ENCODE peak calls at places on chromosomes 11 and 22, in five cellular contexts. One of them, this sample, is unnamed.

GRCh38 chr11:1624621-1625020 is 2.7 kb upstream of the KRTAP5-4 start:
- DNase-seq in IMR-90: no peak
- DNase-seq in ovary: no peak
- DNase-seq in naive thymus-derived CD4-positive, alpha-beta T cell: no peak
- DNase-seq in effector memory CD4-positive, alpha-beta T cell: no peak
- DNase-seq in this sample: no peak

GRCh38 chr11:86228967-86229330 is 15.6 kb upstream of the EED start:
- DNase-seq in IMR-90: no peak
- DNase-seq in ovary: no peak
- DNase-seq in naive thymus-derived CD4-positive, alpha-beta T cell: no peak
- DNase-seq in effector memory CD4-positive, alpha-beta T cell: no peak
- DNase-seq in this sample: no peak

GRCh38 chr11:122440783-122441701 is 214.5 kb upstream of the UBASH3B start:
- DNase-seq in IMR-90: no peak
- DNase-seq in ovary: peak; percentile 69
- DNase-seq in naive thymus-derived CD4-positive, alpha-beta T cell: no peak
- DNase-seq in effector memory CD4-positive, alpha-beta T cell: no peak
- DNase-seq in this sample: peak; percentile 57

GRCh38 chr22:19213001-19213400 is 34.5 kb upstream of the SLC25A1 start:
- DNase-seq in IMR-90: no peak
- DNase-seq in ovary: no peak
- DNase-seq in naive thymus-derived CD4-positive, alpha-beta T cell: no peak
- DNase-seq in effector memory CD4-positive, alpha-beta T cell: no peak
- DNase-seq in this sample: no peak

GRCh38 chr11:82811369-82811768 is 77.7 kb upstream of the FAM181B start:
- DNase-seq in IMR-90: no peak
- DNase-seq in ovary: no peak
- DNase-seq in naive thymus-derived CD4-positive, alpha-beta T cell: no peak
- DNase-seq in effector memory CD4-positive, alpha-beta T cell: no peak
- DNase-seq in this sample: no peak

GRCh38 chr11:72766152-72766902 is 14.1 kb upstream of the ARAP1 start:
- DNase-seq in IMR-90: no peak
- DNase-seq in ovary: no peak
- DNase-seq in naive thymus-derived CD4-positive, alpha-beta T cell: no peak
- DNase-seq in effector memory CD4-positive, alpha-beta T cell: no peak
- DNase-seq in this sample: no peak

GRCh38 chr11:1195690-1196515 is 27.0 kb upstream of the MUC5B start:
- DNase-seq in IMR-90: no peak
- DNase-seq in ovary: no peak
- DNase-seq in naive thymus-derived CD4-positive, alpha-beta T cell: no peak
- DNase-seq in effector memory CD4-positive, alpha-beta T cell: no peak
- DNase-seq in this sample: no peak

GRCh38 chr11:78081583-78081982 is 1.9 kb upstream of the NDUFC2 start:
- DNase-seq in IMR-90: no peak
- DNase-seq in ovary: no peak
- DNase-seq in naive thymus-derived CD4-positive, alpha-beta T cell: no peak
- DNase-seq in effector memory CD4-positive, alpha-beta T cell: no peak
- DNase-seq in this sample: no peak

GRCh38 chr11:65780770-65781151 is at the start of gene AP5B1:
- DNase-seq in IMR-90: peak; percentile 41
- DNase-seq in ovary: peak; percentile 70
- DNase-seq in naive thymus-derived CD4-positive, alpha-beta T cell: peak; percentile 70
- DNase-seq in effector memory CD4-positive, alpha-beta T cell: peak; percentile 70
- DNase-seq in this sample: peak; percentile 72

GRCh38 chr11:104146421-104146820 is 17.5 kb downstream of the PDGFD start:
- DNase-seq in IMR-90: no peak
- DNase-seq in ovary: no peak
- DNase-seq in naive thymus-derived CD4-positive, alpha-beta T cell: no peak
- DNase-seq in effector memory CD4-positive, alpha-beta T cell: no peak
- DNase-seq in this sample: no peak

GRCh38 chr11:123451183-123451907 is 21.3 kb downstream of the GRAMD1B start:
- DNase-seq in IMR-90: no peak
- DNase-seq in ovary: no peak
- DNase-seq in naive thymus-derived CD4-positive, alpha-beta T cell: no peak
- DNase-seq in effector memory CD4-positive, alpha-beta T cell: no peak
- DNase-seq in this sample: no peak

GRCh38 chr22:26435327-26436093 is 6.5 kb downstream of the ASPHD2 start:
- DNase-seq in IMR-90: no peak
- DNase-seq in ovary: no peak
- DNase-seq in naive thymus-derived CD4-positive, alpha-beta T cell: no peak
- DNase-seq in effector memory CD4-positive, alpha-beta T cell: no peak
- DNase-seq in this sample: no peak

GRCh38 chr11:127003260-127003981 is 2.9 kb upstream of the KIRREL3 start:
- DNase-seq in IMR-90: peak; percentile 58
- DNase-seq in ovary: no peak
- DNase-seq in naive thymus-derived CD4-positive, alpha-beta T cell: no peak
- DNase-seq in effector memory CD4-positive, alpha-beta T cell: no peak
- DNase-seq in this sample: peak; percentile 59

GRCh38 chr22:44248926-44249325 is 63.8 kb downstream of the SHISAL1 start:
- DNase-seq in IMR-90: no peak
- DNase-seq in ovary: no peak
- DNase-seq in naive thymus-derived CD4-positive, alpha-beta T cell: no peak
- DNase-seq in effector memory CD4-positive, alpha-beta T cell: no peak
- DNase-seq in this sample: no peak

GRCh38 chr22:42920101-42920820 is 63.2 kb upstream of the ARFGAP3 start:
- DNase-seq in IMR-90: peak; percentile 39
- DNase-seq in ovary: no peak
- DNase-seq in naive thymus-derived CD4-positive, alpha-beta T cell: no peak
- DNase-seq in effector memory CD4-positive, alpha-beta T cell: no peak
- DNase-seq in this sample: peak; percentile 77

GRCh38 chr11:4087551-4087950 is 7.0 kb upstream of the RRM1 start:
- DNase-seq in IMR-90: peak; percentile 29
- DNase-seq in ovary: no peak
- DNase-seq in naive thymus-derived CD4-positive, alpha-beta T cell: no peak
- DNase-seq in effector memory CD4-positive, alpha-beta T cell: no peak
- DNase-seq in this sample: no peak

GRCh38 chr11:18332891-18333290 is 10.5 kb downstream of the GTF2H1 start:
- DNase-seq in IMR-90: no peak
- DNase-seq in ovary: no peak
- DNase-seq in naive thymus-derived CD4-positive, alpha-beta T cell: peak; percentile 23
- DNase-seq in effector memory CD4-positive, alpha-beta T cell: no peak
- DNase-seq in this sample: no peak

GRCh38 chr11:107590460-107591097 is 368 bp upstream of the ELMOD1 start:
- DNase-seq in IMR-90: no peak
- DNase-seq in ovary: no peak
- DNase-seq in naive thymus-derived CD4-positive, alpha-beta T cell: no peak
- DNase-seq in effector memory CD4-positive, alpha-beta T cell: no peak
- DNase-seq in this sample: no peak

GRCh38 chr11:82683029-82683428 is 50.6 kb downstream of the FAM181B start:
- DNase-seq in IMR-90: no peak
- DNase-seq in ovary: no peak
- DNase-seq in naive thymus-derived CD4-positive, alpha-beta T cell: no peak
- DNase-seq in effector memory CD4-positive, alpha-beta T cell: no peak
- DNase-seq in this sample: no peak

GRCh38 chr22:39932918-39933649 is 27.1 kb upstream of the TMA7B start:
- DNase-seq in IMR-90: no peak
- DNase-seq in ovary: no peak
- DNase-seq in naive thymus-derived CD4-positive, alpha-beta T cell: no peak
- DNase-seq in effector memory CD4-positive, alpha-beta T cell: peak; percentile 29
- DNase-seq in this sample: no peak

GRCh38 chr11:108222686-108223448 is at the start of gene ATM:
- DNase-seq in IMR-90: peak; percentile 99
- DNase-seq in ovary: peak; percentile 99
- DNase-seq in naive thymus-derived CD4-positive, alpha-beta T cell: peak; percentile 95
- DNase-seq in effector memory CD4-positive, alpha-beta T cell: peak; percentile 99
- DNase-seq in this sample: peak; percentile 99

GRCh38 chr11:101127348-101127698 is 2.3 kb downstream of the PGR start:
- DNase-seq in IMR-90: no peak
- DNase-seq in ovary: peak; percentile 62
- DNase-seq in naive thymus-derived CD4-positive, alpha-beta T cell: no peak
- DNase-seq in effector memory CD4-positive, alpha-beta T cell: no peak
- DNase-seq in this sample: peak; percentile 21

GRCh38 chr11:63880031-63880841 is 36.7 kb downstream of the RCOR2 start:
- DNase-seq in IMR-90: peak; percentile 82
- DNase-seq in ovary: no peak
- DNase-seq in naive thymus-derived CD4-positive, alpha-beta T cell: no peak
- DNase-seq in effector memory CD4-positive, alpha-beta T cell: no peak
- DNase-seq in this sample: peak; percentile 42

GRCh38 chr11:6206456-6207180 is 1.3 kb downstream of the C11orf42 start:
- DNase-seq in IMR-90: no peak
- DNase-seq in ovary: no peak
- DNase-seq in naive thymus-derived CD4-positive, alpha-beta T cell: no peak
- DNase-seq in effector memory CD4-positive, alpha-beta T cell: no peak
- DNase-seq in this sample: no peak

GRCh38 chr22:21028277-21029251 is 3.8 kb downstream of the SLC7A4 start:
- DNase-seq in IMR-90: no peak
- DNase-seq in ovary: no peak
- DNase-seq in naive thymus-derived CD4-positive, alpha-beta T cell: no peak
- DNase-seq in effector memory CD4-positive, alpha-beta T cell: no peak
- DNase-seq in this sample: no peak

GRCh38 chr11:117819096-117820040 is 5.2 kb downstream of the FXYD2 start:
- DNase-seq in IMR-90: peak; percentile 63
- DNase-seq in ovary: peak; percentile 63
- DNase-seq in naive thymus-derived CD4-positive, alpha-beta T cell: no peak
- DNase-seq in effector memory CD4-positive, alpha-beta T cell: no peak
- DNase-seq in this sample: peak; percentile 23

DNA sequence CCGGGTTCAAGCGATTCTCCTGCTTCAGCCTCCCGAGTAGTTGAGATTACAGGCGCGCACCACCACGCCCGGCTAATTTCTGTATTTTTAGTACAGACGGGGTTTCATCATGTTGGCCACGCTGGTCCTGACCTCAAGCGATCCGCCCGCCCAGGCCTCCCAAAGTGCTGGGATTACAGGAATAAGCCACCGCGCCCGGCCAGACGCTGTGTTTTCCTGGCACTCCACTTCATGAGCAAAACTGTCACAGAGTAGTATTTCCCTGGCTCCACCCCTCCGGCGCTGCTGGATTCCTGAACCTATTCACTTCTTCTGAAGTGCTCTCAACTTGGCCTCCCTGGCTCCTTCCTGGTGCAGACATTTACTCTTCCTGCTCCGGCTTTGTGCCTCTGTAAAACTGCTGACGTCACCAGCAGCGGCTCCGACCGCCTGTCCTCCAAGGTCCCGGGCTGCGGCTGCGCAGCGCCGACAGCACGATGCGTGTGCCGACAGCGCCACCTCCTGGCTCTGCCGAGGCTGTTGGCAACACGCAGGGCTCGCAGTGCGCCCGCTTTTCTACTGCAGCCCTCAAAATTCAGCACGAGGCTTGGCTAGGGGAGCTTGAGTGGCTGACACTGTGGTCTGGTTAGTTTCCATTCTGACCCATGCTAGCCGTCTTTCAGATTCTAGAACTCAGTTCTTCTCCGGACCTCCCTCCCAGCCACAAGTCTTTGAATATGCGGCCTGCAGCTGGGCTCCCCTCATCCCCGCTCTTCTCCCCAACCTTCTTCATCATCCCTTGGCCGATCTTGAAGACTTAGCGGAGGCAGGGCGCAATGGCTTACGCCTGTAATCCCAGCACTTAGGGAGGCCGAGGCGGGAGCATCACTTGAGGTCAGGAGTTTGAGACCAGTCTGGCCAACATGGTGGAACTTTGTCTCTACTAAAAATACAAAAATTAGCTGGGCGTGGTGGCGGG is 36.6 kb downstream of the APOL3 start:
- DNase-seq in IMR-90: peak; percentile 93
- DNase-seq in ovary: peak; percentile 95
- DNase-seq in naive thymus-derived CD4-positive, alpha-beta T cell: peak; percentile 91
- DNase-seq in effector memory CD4-positive, alpha-beta T cell: peak; percentile 83
- DNase-seq in this sample: peak; percentile 93
- H3K4me3 ChIP-seq in IMR-90: no peak overlapping the region
- H3K4me3 ChIP-seq in ovary: peak overlapping the region; percentile 33
- H3K4me3 ChIP-seq in naive thymus-derived CD4-positive, alpha-beta T cell: peak overlapping the region; percentile 45
- H3K4me3 ChIP-seq in effector memory CD4-positive, alpha-beta T cell: no peak overlapping the region
- H3K4me3 ChIP-seq in this sample: peak overlapping the region; percentile 18

DNA sequence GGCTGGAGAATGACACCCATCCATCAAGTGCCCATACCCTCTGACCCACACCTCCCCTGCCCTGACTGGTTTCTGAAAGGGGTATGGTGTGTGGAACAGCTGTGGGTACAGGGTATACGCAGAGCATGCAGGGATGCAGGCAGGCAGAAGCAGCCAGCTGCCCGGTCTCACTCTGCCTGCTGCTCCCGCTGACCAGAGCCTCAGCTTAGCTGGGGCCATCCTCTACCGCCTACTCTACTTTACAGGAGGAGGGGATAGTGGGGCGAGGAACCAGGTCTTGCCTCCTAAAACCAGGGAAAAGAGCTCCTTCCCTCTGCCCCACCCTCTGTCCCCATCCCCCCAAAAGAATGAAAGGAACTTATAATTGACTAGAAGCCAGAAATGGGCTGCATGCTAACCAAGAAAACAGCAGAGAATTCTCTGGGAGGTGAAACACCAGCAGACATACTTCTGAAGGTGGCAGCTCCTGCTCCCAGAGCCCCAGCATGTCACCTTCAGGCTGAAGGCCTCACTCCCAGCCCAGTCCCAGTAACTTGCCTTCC is 13.0 kb upstream of the CHRM4 start:
- DNase-seq in IMR-90: no peak
- DNase-seq in ovary: no peak
- DNase-seq in naive thymus-derived CD4-positive, alpha-beta T cell: no peak
- DNase-seq in effector memory CD4-positive, alpha-beta T cell: no peak
- DNase-seq in this sample: no peak
- H3K36me3 ChIP-seq in IMR-90: peaks cover 24% of the 10 kb centered on the region
- H3K36me3 ChIP-seq in ovary: peaks cover 2% of the 10 kb centered on the region
- H3K36me3 ChIP-seq in naive thymus-derived CD4-positive, alpha-beta T cell: peaks cover 8% of the 10 kb centered on the region
- H3K36me3 ChIP-seq in effector memory CD4-positive, alpha-beta T cell: peaks cover 39% of the 10 kb centered on the region
- H3K36me3 ChIP-seq in this sample: peaks cover 7% of the 10 kb centered on the region

GRCh38 chr11:35986958-35987357 is 43.1 kb downstream of the LDLRAD3 start:
- DNase-seq in IMR-90: peak; percentile 38
- DNase-seq in ovary: no peak
- DNase-seq in naive thymus-derived CD4-positive, alpha-beta T cell: no peak
- DNase-seq in effector memory CD4-positive, alpha-beta T cell: no peak
- DNase-seq in this sample: peak; percentile 28
- H3K9me3 ChIP-seq in IMR-90: no peaks in the 10 kb centered on the region
- H3K9me3 ChIP-seq in ovary: no peaks in the 10 kb centered on the region
- H3K9me3 ChIP-seq in naive thymus-derived CD4-positive, alpha-beta T cell: no peaks in the 10 kb centered on the region
- H3K9me3 ChIP-seq in effector memory CD4-positive, alpha-beta T cell: no peaks in the 10 kb centered on the region
- H3K9me3 ChIP-seq in this sample: no peaks in the 10 kb centered on the region

GRCh38 chr22:38870791-38871359 is 1.1 kb downstream of the CBX6 start:
- DNase-seq in IMR-90: no peak
- DNase-seq in ovary: no peak
- DNase-seq in naive thymus-derived CD4-positive, alpha-beta T cell: no peak
- DNase-seq in effector memory CD4-positive, alpha-beta T cell: no peak
- DNase-seq in this sample: no peak

GRCh38 chr22:38871360-38872171 is 450 bp downstream of the CBX6 start:
- DNase-seq in IMR-90: no peak
- DNase-seq in ovary: peak; percentile 62
- DNase-seq in naive thymus-derived CD4-positive, alpha-beta T cell: peak; percentile 43
- DNase-seq in effector memory CD4-positive, alpha-beta T cell: peak; percentile 21
- DNase-seq in this sample: no peak

GRCh38 chr22:38869663-38870062 is 2.4 kb downstream of the CBX6 start:
- DNase-seq in IMR-90: no peak
- DNase-seq in ovary: no peak
- DNase-seq in naive thymus-derived CD4-positive, alpha-beta T cell: no peak
- DNase-seq in effector memory CD4-positive, alpha-beta T cell: no peak
- DNase-seq in this sample: no peak

GRCh38 chr22:38868886-38869381 is 3.1 kb downstream of the CBX6 start:
- DNase-seq in IMR-90: peak; percentile 51
- DNase-seq in ovary: peak; percentile 83
- DNase-seq in naive thymus-derived CD4-positive, alpha-beta T cell: peak; percentile 82
- DNase-seq in effector memory CD4-positive, alpha-beta T cell: peak; percentile 56
- DNase-seq in this sample: peak; percentile 70

DNA sequence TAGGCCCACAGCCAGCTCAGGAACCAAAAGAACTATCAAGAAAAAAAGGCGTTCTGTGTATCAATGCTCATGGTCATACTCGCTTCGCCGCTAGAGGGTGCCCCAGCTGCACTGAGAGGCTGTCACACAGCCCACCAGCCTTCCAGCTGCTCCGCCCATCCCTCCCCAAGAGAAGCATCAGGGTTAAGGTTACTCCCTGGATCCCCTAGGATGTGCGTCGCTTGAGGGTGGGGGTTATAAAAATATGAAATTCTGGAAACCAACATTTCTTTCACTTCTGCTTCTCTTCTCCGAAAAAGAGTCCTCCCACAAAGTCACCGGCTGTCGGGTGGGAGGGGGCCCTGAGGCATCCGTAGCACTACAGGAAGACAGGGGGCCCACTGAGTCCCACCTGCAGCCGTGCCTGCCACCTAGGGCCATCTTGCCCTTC is 1.7 kb downstream of the CBX6 start:
- DNase-seq in IMR-90: peak; percentile 78
- DNase-seq in ovary: peak; percentile 90
- DNase-seq in naive thymus-derived CD4-positive, alpha-beta T cell: peak; percentile 83
- DNase-seq in effector memory CD4-positive, alpha-beta T cell: peak; percentile 67
- DNase-seq in this sample: peak; percentile 76
- H3K4me3 ChIP-seq in IMR-90: no peak overlapping the region
- H3K4me3 ChIP-seq in ovary: peak overlapping the region; percentile 64
- H3K4me3 ChIP-seq in naive thymus-derived CD4-positive, alpha-beta T cell: peak overlapping the region; percentile 46
- H3K4me3 ChIP-seq in effector memory CD4-positive, alpha-beta T cell: peak overlapping the region; percentile 69
- H3K4me3 ChIP-seq in this sample: peak overlapping the region; percentile 55